ENCODE peak calls at places on chromosome 7, in nine cellular contexts. T is brain microvascular endothelial cell, Y is fibroblast of mammary gland, J is PC-9, Q is fibroblast of pulmonary artery, B is colonic mucosa, P is choroid plexus epithelial cell, M is cardiac muscle cell, W is MM.1S. R is an unnamed sample.
A peak's percentile ranks its signal among the peaks of the same experiment; 100 is the strongest.

GRCh38 chr7:112023282-112023681 is 182.9 kb downstream of the DOCK4 start:
- DNase-seq in W (no peak), Y (no peak), P (peak; percentile 32), T (peak; percentile 43), Q (peak; percentile 23), B (no peak), J (no peak), M (no peak), R (peak; percentile 22)

GRCh38 chr7:1060315-1061080 is 16.2 kb downstream of the GPR146 start:
- DNase-seq in J (peak; percentile 18), P (no peak), B (no peak), T (no peak), Y (no peak), W (no peak), M (no peak), Q (no peak), R (no peak)

GRCh38 chr7:47241112-47242065 is 340.5 kb downstream of the TNS3 start:
- DNase-seq in Q (peak; percentile 41), Y (no peak), W (no peak), M (peak; percentile 40), J (no peak), P (no peak), T (no peak), B (no peak), R (peak; percentile 87)

GRCh38 chr7:130486114-130486962 is 5.5 kb upstream of the MEST start:
- DNase-seq in J (peak; percentile 86), T (no peak), P (peak; percentile 50), Y (no peak), Q (no peak), B (peak; percentile 84), M (peak; percentile 59), W (peak; percentile 89), R (no peak)

GRCh38 chr7:8114175-8114574 is 145.6 kb downstream of the GLCCI1 start:
- DNase-seq in J (no peak), W (peak; percentile 82), Y (no peak), P (no peak), M (no peak), T (no peak), Q (no peak), B (no peak), R (no peak)

GRCh38 chr7:135100856-135101255 is 47.0 kb upstream of the TMEM140 start:
- DNase-seq in M (no peak), P (peak; percentile 28), Q (peak; percentile 8), B (no peak), T (peak; percentile 6), Y (peak; percentile 17), W (no peak), J (no peak), R (peak; percentile 20)

GRCh38 chr7:131300078-131300477 is 27.6 kb upstream of the MKLN1 start:
- DNase-seq in Q (no peak), M (no peak), T (no peak), P (no peak), Y (no peak), B (no peak), J (no peak), W (no peak), R (no peak)

GRCh38 chr7:36310897-36311296 is 78.8 kb upstream of the ANLN start:
- DNase-seq in P (no peak), Q (no peak), Y (no peak), J (no peak), M (no peak), T (no peak), W (no peak), B (no peak), R (no peak)

GRCh38 chr7:124667312-124667711 is 98.3 kb downstream of the GPR37 start:
- DNase-seq in T (no peak), P (no peak), W (no peak), B (no peak), J (peak; percentile 24), M (no peak), Q (no peak), Y (no peak), R (peak; percentile 16)

GRCh38 chr7:124671976-124672375 is 93.6 kb downstream of the GPR37 start:
- DNase-seq in Y (no peak), W (no peak), J (no peak), B (no peak), P (no peak), T (no peak), M (no peak), Q (no peak), R (peak; percentile 12)

GRCh38 chr7:124662937-124663336 is 102.7 kb downstream of the GPR37 start:
- DNase-seq in J (no peak), M (no peak), P (no peak), T (no peak), B (no peak), Y (no peak), Q (no peak), W (no peak), R (no peak)

GRCh38 chr7:124662372-124662771 is 103.2 kb downstream of the GPR37 start:
- DNase-seq in W (no peak), P (no peak), B (no peak), T (no peak), Y (no peak), M (no peak), Q (no peak), J (no peak), R (no peak)

DNA sequence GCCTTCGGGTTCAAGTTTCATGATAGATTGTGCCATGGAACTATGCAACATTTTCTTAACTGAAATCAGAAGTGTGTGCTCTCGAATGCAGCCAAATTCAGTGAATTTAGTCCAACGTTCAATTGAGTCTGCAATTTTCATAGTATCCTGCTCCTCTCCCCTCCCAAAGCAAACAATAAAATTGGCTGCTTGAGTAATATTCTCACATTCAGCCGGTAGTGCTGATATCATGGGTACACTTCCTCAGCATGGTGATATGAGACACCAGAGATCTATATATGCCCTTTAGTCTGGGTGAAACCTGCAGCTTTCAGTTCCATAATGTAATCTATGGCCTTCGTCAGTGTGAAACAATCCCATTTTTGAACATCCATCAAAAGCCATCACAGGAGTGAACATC is 97.8 kb downstream of the GPR37 start:
- DNase-seq in P (no peak), B (no peak), Y (no peak), Q (no peak), W (peak; percentile 37), J (no peak), T (no peak), M (no peak), R (no peak)
- H3K4me3 ChIP-seq in P (no peak overlapping the region), B (no peak overlapping the region), Y (no peak overlapping the region), Q (no peak overlapping the region), W (no peak overlapping the region), J (no peak overlapping the region), T (no peak overlapping the region), M (no peak overlapping the region), R (no peak overlapping the region)

GRCh38 chr7:99579956-99580777 is 17.9 kb upstream of the TMEM225B start:
- DNase-seq in Y (peak; percentile 33), B (peak; percentile 27), W (peak; percentile 67), T (no peak), M (peak; percentile 35), J (no peak), P (peak; percentile 36), Q (peak; percentile 31), R (peak; percentile 46)
- TF ChIP-seq CTCF in Y (peak; percentile 26), B (no peak), W (peak; percentile 52), T (peak; percentile 64), M (peak; percentile 45), J (no peak), P (peak; percentile 51), Q (peak; percentile 27), R (peak; percentile 61)

DNA sequence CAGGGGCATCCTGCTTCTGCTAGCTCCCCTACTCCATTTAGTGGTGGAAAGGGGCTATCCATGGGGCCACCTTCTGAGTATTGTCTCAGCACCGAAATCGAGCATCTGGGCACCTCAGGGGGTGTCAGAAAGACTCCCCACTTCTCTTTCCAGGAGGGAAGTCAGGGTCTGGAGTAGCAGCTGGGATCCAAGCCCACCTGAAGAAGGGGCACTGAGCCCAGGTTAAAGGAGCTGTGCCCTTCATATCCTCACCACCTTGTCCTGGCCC is 2.6 kb downstream of the FLNC start:
- DNase-seq in P (no peak), T (no peak), Q (no peak), B (no peak), Y (no peak), J (no peak), W (no peak), M (no peak), R (no peak)
- H3K4me3 ChIP-seq in P (peak overlapping the region; percentile 69), T (peak overlapping the region; percentile 81), Q (peak overlapping the region; percentile 74), B (peak overlapping the region; percentile 39), Y (peak overlapping the region; percentile 80), J (no peak overlapping the region), W (no peak overlapping the region), M (peak overlapping the region; percentile 72), R (peak overlapping the region; percentile 78)

DNA sequence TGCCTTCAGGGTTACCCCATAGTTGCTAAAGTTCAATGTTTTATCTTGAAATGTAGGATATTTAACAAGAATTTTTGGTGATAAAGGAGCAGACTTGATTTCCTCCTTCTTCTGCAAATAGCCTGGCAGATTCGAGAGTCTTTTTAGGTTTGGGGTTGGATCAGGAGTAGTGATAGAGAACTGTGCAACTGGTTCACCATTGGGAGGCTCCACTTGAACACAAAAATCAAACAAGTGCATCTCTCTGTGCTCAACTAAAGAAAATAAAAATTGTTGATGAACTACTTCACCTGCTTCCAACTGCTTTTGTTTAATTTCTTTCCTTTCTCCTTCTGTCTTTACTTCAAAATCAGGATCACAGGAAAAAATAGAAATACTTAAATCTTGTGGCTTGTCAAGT is 58.5 kb downstream of the MACC1 start:
- DNase-seq in Q (peak; percentile 68), W (peak; percentile 23), T (no peak), J (no peak), P (peak; percentile 65), B (no peak), Y (peak; percentile 40), M (peak; percentile 66), R (peak; percentile 21)
- TF ChIP-seq CTCF in Q (peak; percentile 53), W (peak; percentile 37), T (peak; percentile 40), J (no peak), P (peak; percentile 62), B (no peak), Y (peak; percentile 28), M (peak; percentile 45), R (peak; percentile 42)

GRCh38 chr7:151629873-151630272 is 110.2 kb upstream of the RHEB start:
- DNase-seq in J (no peak), Q (no peak), P (no peak), B (no peak), T (no peak), W (no peak), M (no peak), Y (no peak), R (no peak)

GRCh38 chr7:151628846-151629604 is 109.3 kb upstream of the RHEB start:
- DNase-seq in Q (no peak), M (no peak), J (no peak), T (no peak), W (no peak), B (no peak), P (no peak), Y (no peak), R (no peak)

GRCh38 chr7:151631968-151632749 is 112.5 kb upstream of the RHEB start:
- DNase-seq in Y (peak; percentile 61), B (peak; percentile 87), J (peak; percentile 97), Q (peak; percentile 77), W (peak; percentile 95), T (peak; percentile 51), P (peak; percentile 85), M (peak; percentile 89), R (peak; percentile 78)

GRCh38 chr7:151631149-151631967 is 111.7 kb upstream of the RHEB start:
- DNase-seq in M (peak; percentile 36), Q (no peak), J (no peak), B (peak; percentile 42), W (peak; percentile 67), T (peak; percentile 36), Y (no peak), P (peak; percentile 42), R (peak; percentile 47)

DNA sequence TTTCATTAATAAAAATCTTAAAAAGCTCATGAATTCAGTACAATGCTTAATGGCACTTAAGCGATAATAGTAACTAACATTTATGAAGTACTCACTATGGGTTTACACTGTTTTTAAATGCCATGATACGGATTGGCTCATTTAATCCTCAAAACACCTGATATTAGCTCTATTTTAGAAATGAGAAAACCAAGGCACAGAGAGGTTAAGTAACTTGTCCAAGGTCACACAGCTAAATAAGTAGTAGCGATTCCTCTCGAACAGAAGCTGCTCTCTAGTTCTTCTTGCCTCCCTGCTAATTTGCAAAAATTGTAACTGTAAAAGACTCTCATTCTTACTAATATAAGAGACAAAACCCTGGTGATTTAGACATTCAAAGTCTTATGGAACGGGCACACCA is 110.7 kb upstream of the RHEB start:
- DNase-seq in M (no peak), B (no peak), P (no peak), Y (no peak), W (no peak), J (no peak), Q (no peak), T (no peak), R (no peak)
- H3K4me3 ChIP-seq in M (peak overlapping the region; percentile 83), B (no peak overlapping the region), P (peak overlapping the region; percentile 83), Y (no peak overlapping the region), W (peak overlapping the region; percentile 67), J (peak overlapping the region; percentile 73), Q (peak overlapping the region; percentile 88), T (peak overlapping the region; percentile 84), R (peak overlapping the region; percentile 82)